ENCODE peak calls at places on chromosomes 4 and X, in six cellular contexts. J, T, V, P, C and W are unnamed samples.

GRCh38 chrX:46572295-46572936 is 1.1 kb upstream of the CHST7 start:
- DNase-seq in V (no peak), T (no peak), P (peak; percentile 64), C (no peak), J (no peak), W (no peak)

GRCh38 chr4:13922873-13923645 is 295.5 kb upstream of the BOD1L1 start:
- DNase-seq in P (no peak), V (no peak), C (no peak), J (no peak), T (no peak), W (no peak)

GRCh38 chr4:28686618-28687017 is 1826.0 kb downstream of the STIM2 start:
- DNase-seq in P (no peak), C (peak; percentile 10), V (peak; percentile 58), T (peak; percentile 19), J (peak; percentile 8), W (peak; percentile 2)

GRCh38 chr4:40645576-40645975 is 15.9 kb upstream of the RBM47 start:
- DNase-seq in J (no peak), T (no peak), V (no peak), C (no peak), P (no peak), W (no peak)

GRCh38 chrX:152886716-152887115 is 11.2 kb upstream of the ZNF185 start:
- DNase-seq in V (no peak), J (no peak), P (no peak), C (no peak), T (no peak), W (no peak)

GRCh38 chrX:72297953-72298730 is 7.6 kb downstream of the CITED1 start:
- DNase-seq in P (no peak), C (no peak), J (peak; percentile 16), V (no peak), T (peak; percentile 40), W (no peak)

GRCh38 chr4:156606444-156607197 is 365.0 kb downstream of the PDGFC start:
- DNase-seq in C (no peak), T (no peak), V (no peak), J (no peak), P (no peak), W (no peak)

GRCh38 chrX:14497184-14497666 is 32.1 kb upstream of the GLRA2 start:
- DNase-seq in C (no peak), V (no peak), J (no peak), P (peak; percentile 12), T (no peak), W (no peak)

GRCh38 chrX:139203681-139204575 is 326.6 kb upstream of the F9 start:
- DNase-seq in P (no peak), C (peak; percentile 21), V (no peak), T (peak; percentile 33), J (no peak), W (no peak)

GRCh38 chr4:5156677-5157076 is 105.4 kb downstream of the STK32B start:
- DNase-seq in T (no peak), C (no peak), V (no peak), J (no peak), P (no peak), W (no peak)

GRCh38 chr4:41058426-41058825 is 155.9 kb downstream of the APBB2 start:
- DNase-seq in J (no peak), C (no peak), V (no peak), T (no peak), P (no peak), W (no peak)

GRCh38 chr4:107825072-107825789 is 499 bp downstream of the SGMS2 start:
- DNase-seq in P (no peak), C (no peak), J (no peak), V (no peak), T (peak; percentile 9), W (no peak)

GRCh38 chr4:40621592-40622512 is 7.8 kb downstream of the RBM47 start:
- DNase-seq in J (peak; percentile 60), P (peak; percentile 93), T (no peak), C (no peak), V (peak; percentile 79), W (peak; percentile 38)

GRCh38 chr4:90121961-90122748 is 5.0 kb upstream of the CCSER1 start:
- DNase-seq in J (no peak), C (no peak), V (no peak), P (no peak), T (no peak), W (no peak)

GRCh38 chr4:39970559-39971270 is 7.0 kb downstream of the PDS5A start:
- DNase-seq in J (peak; percentile 48), P (no peak), V (peak; percentile 36), T (no peak), C (no peak), W (peak; percentile 4)

GRCh38 chr4:152983774-152984411 is 47.8 kb downstream of the FHDC1 start:
- DNase-seq in T (no peak), V (no peak), P (no peak), C (no peak), J (no peak), W (no peak)

GRCh38 chrX:7204619-7205018 is 56.7 kb upstream of the PUDP start:
- DNase-seq in P (no peak), V (no peak), C (no peak), J (no peak), T (no peak), W (no peak)

GRCh38 chr4:78168029-78168428 is 110.9 kb downstream of the FRAS1 start:
- DNase-seq in T (no peak), V (no peak), C (no peak), J (peak; percentile 39), P (no peak), W (no peak)

GRCh38 chr4:135605096-135605495 is 1403.5 kb upstream of the PABPC4L start:
- DNase-seq in V (no peak), J (no peak), C (no peak), P (no peak), T (no peak), W (no peak)

GRCh38 chr4:2285665-2286381 is 23.9 kb upstream of the MXD4 start:
- DNase-seq in V (no peak), T (no peak), J (no peak), P (no peak), C (no peak), W (no peak)

GRCh38 chr4:78691971-78692814 is 84.0 kb upstream of the BMP2K start:
- DNase-seq in C (peak; percentile 94), V (no peak), T (peak; percentile 75), J (no peak), P (no peak), W (no peak)

GRCh38 chr4:37985730-37986275 is 25.6 kb downstream of the PTTG2 start:
- DNase-seq in V (no peak), C (no peak), P (no peak), T (no peak), J (no peak), W (no peak)

GRCh38 chr4:67122029-67122428 is 423.3 kb downstream of the CENPC start:
- DNase-seq in C (no peak), T (no peak), V (no peak), P (no peak), J (peak; percentile 13), W (no peak)

GRCh38 chr4:85531575-85532339 is 56.8 kb downstream of the ARHGAP24 start:
- DNase-seq in T (no peak), P (no peak), J (no peak), C (no peak), V (no peak), W (no peak)

DNA sequence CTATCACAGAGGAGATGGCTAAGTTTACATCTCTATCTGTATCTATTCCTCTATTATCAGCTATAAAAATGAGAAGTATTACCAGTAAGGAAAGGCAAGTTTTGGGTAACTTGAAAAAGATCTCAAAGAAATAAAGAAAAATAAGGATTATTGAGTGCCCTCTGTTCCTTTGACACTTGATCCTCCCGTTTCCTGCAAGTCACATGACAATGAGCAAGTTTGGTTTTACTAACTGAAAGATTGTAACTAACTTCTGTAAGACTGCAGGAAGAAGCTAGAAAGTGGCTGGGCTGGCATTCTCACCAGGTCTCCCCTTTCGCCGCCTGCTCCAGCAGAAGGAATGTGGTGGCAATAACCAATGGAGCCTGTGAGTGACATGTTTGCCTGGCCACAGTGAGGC is 59.2 kb downstream of the ARHGAP24 start:
- DNase-seq in P (no peak), V (no peak), C (no peak), T (no peak), J (no peak), W (no peak)
- TF ChIP-seq POLR2AphosphoS5 in P (no peak), V (no peak), C (no peak), T (no peak), J (no peak), W (no peak)

DNA sequence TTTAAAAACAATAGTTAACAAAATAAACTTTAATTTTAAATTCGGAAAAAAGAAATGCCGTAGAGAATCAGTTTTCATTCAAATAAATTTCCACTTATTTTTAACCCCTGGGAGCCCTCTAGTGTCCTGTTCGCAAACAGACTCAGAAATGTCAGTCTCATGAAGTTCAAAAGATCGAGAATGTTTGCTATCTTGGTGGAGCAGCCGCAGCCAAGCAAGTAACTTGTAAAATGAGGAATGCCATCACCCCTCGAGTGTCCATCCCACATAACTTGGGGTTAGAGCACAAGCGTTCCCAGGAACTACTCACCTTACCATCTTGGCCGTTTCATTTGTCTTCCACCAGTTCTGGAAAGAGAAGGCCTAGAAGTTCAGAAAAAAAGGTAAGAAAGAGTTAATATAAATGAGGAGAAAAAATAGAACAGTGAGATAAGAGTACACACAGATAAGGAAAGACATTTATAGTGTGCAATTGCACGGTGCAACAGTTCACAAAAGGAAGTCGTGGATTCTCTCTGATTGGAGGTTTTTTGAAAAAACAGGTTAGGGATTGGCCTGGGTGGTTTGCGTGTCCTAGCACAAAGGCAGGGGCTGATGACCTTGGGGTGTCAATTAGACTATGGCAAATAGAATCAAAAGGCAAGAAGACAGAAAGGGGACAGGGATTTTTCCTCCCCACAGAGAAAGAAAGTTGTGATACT is at the start of gene GASK1B:
- DNase-seq in V (peak; percentile 49), C (no peak), T (peak; percentile 47), P (no peak), J (peak; percentile 81), W (no peak)
- TF ChIP-seq REST in V (no peak), C (no peak), T (no peak), P (no peak), J (no peak), W (no peak)

GRCh38 chrX:129115104-129115503 is 408.2 kb downstream of the SMARCA1 start:
- DNase-seq in J (peak; percentile 45), C (peak; percentile 56), P (no peak), T (peak; percentile 47), V (peak; percentile 31), W (no peak)
- TF ChIP-seq SIN3A in J (no peak), C (no peak), P (no peak), T (no peak), V (no peak), W (no peak)

DNA sequence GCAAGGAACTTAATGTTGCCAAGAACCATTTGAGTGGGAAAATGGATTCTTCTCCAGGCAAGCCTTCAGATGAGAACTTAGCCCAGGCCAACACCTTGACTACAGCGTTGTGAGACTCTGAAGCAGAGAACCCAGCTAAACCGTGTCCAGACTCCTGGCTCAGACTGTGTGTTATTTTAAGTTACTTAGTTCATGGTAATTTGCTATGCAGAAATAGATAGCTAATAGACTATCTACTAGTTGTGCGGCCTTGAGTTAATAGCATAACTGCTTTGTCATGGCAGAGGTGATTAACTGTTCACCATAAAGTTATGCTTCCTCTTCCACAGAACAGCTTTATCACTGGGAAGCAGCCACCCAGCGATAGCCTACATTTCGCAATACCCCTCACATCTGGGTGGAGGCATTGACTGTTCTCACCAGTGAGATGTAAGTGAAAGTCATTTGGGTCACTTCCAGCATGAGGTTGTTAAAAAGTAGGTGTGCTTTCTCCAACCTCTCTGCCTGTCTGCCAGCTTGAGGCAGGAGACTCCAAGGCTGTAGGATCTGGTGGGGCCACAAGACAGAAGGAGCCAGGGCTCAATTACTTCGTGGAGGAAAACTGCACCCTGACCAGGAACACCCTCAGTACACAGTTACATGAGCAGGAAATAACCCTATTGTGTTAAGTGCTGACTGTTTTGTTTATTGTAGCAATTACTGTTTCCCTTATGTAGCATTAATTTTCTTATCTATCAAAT is 94.2 kb downstream of the GPAT3 start:
- DNase-seq in C (peak; percentile 84), T (no peak), V (no peak), P (no peak), J (no peak), W (no peak)
- TF ChIP-seq POLR2AphosphoS5 in C (peak; percentile 98), T (no peak), V (no peak), P (no peak), J (no peak), W (no peak)